ENCODE peak calls at places on chromosomes 13 and 19, in ten cellular contexts. T is activated CD4-positive, alpha-beta T cell treated with anti-CD3 and anti-CD28 coated beads for 4 hours; I is iPS-NIHi11; C is dermis blood vessel endothelial cell; J is activated CD8-positive, alpha-beta memory T cell treated with anti-CD3 and anti-CD28 coated beads for 1 hour; R is mucosa of descending colon; A is NCI-H2029; F is keratinocyte; P is OCI-M1; Y is endodermal cell. D is an unnamed sample.
A peak's percentile ranks its signal among the peaks of the same experiment; 100 is the strongest.

GRCh38 chr13:105441406-105441805 is 1094.1 kb downstream of the EFNB2 start:
- DNase-seq in T (no peak), I (no peak), C (peak; percentile 26), J (no peak), R (no peak), A (no peak), F (no peak), P (no peak), Y (no peak), D (no peak)

GRCh38 chr13:73074101-73074500 is 15.3 kb downstream of the KLF5 start:
- DNase-seq in T (no peak), I (no peak), C (no peak), J (no peak), R (no peak), A (no peak), F (no peak), P (peak; percentile 61), Y (no peak), D (no peak)

GRCh38 chr13:74678308-74678958 is 544.2 kb upstream of the KLF12 start:
- DNase-seq in T (no peak), I (no peak), C (no peak), J (no peak), R (no peak), A (no peak), F (no peak), P (no peak), Y (no peak), D (no peak)

GRCh38 chr19:56900573-56901097 is 60.1 kb upstream of the PEG3 start:
- DNase-seq in T (no peak), I (no peak), C (no peak), J (no peak), R (no peak), A (no peak), F (no peak), P (no peak), Y (no peak), D (no peak)

GRCh38 chr19:13023666-13024065 is 28.4 kb downstream of the NFIX start:
- DNase-seq in T (no peak), I (no peak), C (no peak), J (no peak), R (no peak), A (no peak), F (no peak), P (no peak), Y (no peak), D (no peak)

GRCh38 chr13:37364024-37364423 is 234.5 kb downstream of the POSTN start:
- DNase-seq in T (no peak), I (no peak), C (no peak), J (no peak), R (no peak), A (no peak), F (no peak), P (no peak), Y (no peak), D (no peak)

GRCh38 chr19:37980419-37980975 is 73.5 kb downstream of the SIPA1L3 start:
- DNase-seq in T (no peak), I (no peak), C (no peak), J (no peak), R (no peak), A (no peak), F (no peak), P (no peak), Y (no peak), D (no peak)

GRCh38 chr19:811511-812048 is 10.2 kb downstream of the PLPPR3 start:
- DNase-seq in T (no peak), I (peak; percentile 42), C (no peak), J (no peak), R (no peak), A (no peak), F (no peak), P (no peak), Y (peak; percentile 56), D (no peak)

GRCh38 chr19:44620667-44621066 is 7.3 kb downstream of the IGSF23 start:
- DNase-seq in T (no peak), I (no peak), C (no peak), J (no peak), R (no peak), A (no peak), F (no peak), P (no peak), Y (no peak), D (no peak)

GRCh38 chr19:3270908-3271307 is 46.4 kb downstream of the CELF5 start:
- DNase-seq in T (peak; percentile 60), I (peak; percentile 69), C (peak; percentile 31), J (peak; percentile 18), R (no peak), A (peak; percentile 53), F (no peak), P (peak; percentile 54), Y (peak; percentile 77), D (peak; percentile 66)

GRCh38 chr19:870963-871401 is 11.5 kb downstream of the CFD start:
- DNase-seq in T (no peak), I (no peak), C (peak; percentile 32), J (no peak), R (peak; percentile 50), A (peak; percentile 93), F (no peak), P (no peak), Y (peak; percentile 52), D (no peak)

GRCh38 chr13:52850396-52851152 is 2.1 kb upstream of the PCDH8 start:
- DNase-seq in T (no peak), I (peak; percentile 85), C (peak; percentile 61), J (no peak), R (peak; percentile 82), A (peak; percentile 31), F (no peak), P (peak; percentile 7), Y (peak; percentile 97), D (peak; percentile 94)

GRCh38 chr19:18089726-18090125 is 3.0 kb upstream of the IL12RB1 start:
- DNase-seq in T (no peak), I (no peak), C (no peak), J (no peak), R (no peak), A (no peak), F (no peak), P (no peak), Y (no peak), D (no peak)

GRCh38 chr19:5013761-5014160 is 44.8 kb downstream of the KDM4B start:
- DNase-seq in T (no peak), I (no peak), C (no peak), J (no peak), R (no peak), A (no peak), F (no peak), P (no peak), Y (no peak), D (no peak)

GRCh38 chr19:35524181-35524838 is 3.8 kb downstream of the SBSN start:
- DNase-seq in T (no peak), I (peak; percentile 59), C (no peak), J (no peak), R (no peak), A (no peak), F (no peak), P (no peak), Y (peak; percentile 73), D (peak; percentile 32)

GRCh38 chr19:1650627-1651009 is 1.8 kb downstream of the TCF3 start:
- DNase-seq in T (no peak), I (peak; percentile 81), C (peak; percentile 24), J (no peak), R (peak; percentile 28), A (no peak), F (no peak), P (peak; percentile 10), Y (peak; percentile 77), D (peak; percentile 61)

GRCh38 chr19:46958542-46958941 is 61.1 kb upstream of the NPAS1 start:
- DNase-seq in T (no peak), I (no peak), C (peak; percentile 87), J (no peak), R (no peak), A (no peak), F (no peak), P (peak; percentile 22), Y (no peak), D (no peak)

GRCh38 chr19:34837262-34837661 is 64.2 kb upstream of the ZNF599 start:
- DNase-seq in T (no peak), I (no peak), C (peak; percentile 91), J (no peak), R (peak; percentile 55), A (peak; percentile 93), F (no peak), P (peak; percentile 9), Y (no peak), D (no peak)

GRCh38 chr13:36098080-36098479 is 33.1 kb downstream of the DCLK1 start:
- DNase-seq in T (no peak), I (no peak), C (no peak), J (no peak), R (no peak), A (no peak), F (no peak), P (no peak), Y (no peak), D (no peak)

GRCh38 chr13:98984118-98984517 is 6.3 kb upstream of the DOCK9 start:
- DNase-seq in T (no peak), I (no peak), C (no peak), J (no peak), R (no peak), A (peak; percentile 15), F (no peak), P (no peak), Y (no peak), D (no peak)

GRCh38 chr13:41708648-41709175 is 251.4 kb downstream of the RGCC start:
- DNase-seq in T (no peak), I (no peak), C (no peak), J (no peak), R (no peak), A (no peak), F (no peak), P (no peak), Y (no peak), D (no peak)

GRCh38 chr13:98577823-98578285 is 947 bp upstream of the STK24 start:
- DNase-seq in T (no peak), I (no peak), C (no peak), J (no peak), R (no peak), A (no peak), F (no peak), P (no peak), Y (peak; percentile 73), D (peak; percentile 18)

GRCh38 chr19:45467456-45468158 is at the start of gene FOSB:
- DNase-seq in T (peak; percentile 93), I (peak; percentile 90), C (peak; percentile 96), J (peak; percentile 93), R (peak; percentile 94), A (peak; percentile 91), F (no peak), P (peak; percentile 97), Y (peak; percentile 98), D (peak; percentile 93)

GRCh38 chr19:5978606-5979552 is 939 bp upstream of the RANBP3 start:
- DNase-seq in T (no peak), I (no peak), C (no peak), J (no peak), R (no peak), A (no peak), F (no peak), P (no peak), Y (no peak), D (no peak)

GRCh38 chr13:23820530-23820929 is 68.7 kb downstream of the MIPEP start:
- DNase-seq in T (no peak), I (peak; percentile 15), C (no peak), J (no peak), R (no peak), A (no peak), F (no peak), P (no peak), Y (no peak), D (no peak)

GRCh38 chr19:54572696-54573311 is 786 bp upstream of the LILRA2 start:
- DNase-seq in T (no peak), I (no peak), C (no peak), J (no peak), R (no peak), A (no peak), F (no peak), P (peak; percentile 91), Y (no peak), D (no peak)

GRCh38 chr19:42325896-42326771 is 699 bp downstream of the MEGF8 start:
- DNase-seq in T (peak; percentile 25), I (peak; percentile 54), C (peak; percentile 27), J (no peak), R (peak; percentile 62), A (no peak), F (no peak), P (peak; percentile 77), Y (peak; percentile 82), D (peak; percentile 52)

GRCh38 chr19:12166596-12166995 is 3.7 kb downstream of the ZNF136 start:
- DNase-seq in T (no peak), I (no peak), C (peak; percentile 7), J (no peak), R (no peak), A (no peak), F (no peak), P (no peak), Y (no peak), D (no peak)